ENCODE peak calls at places on chromosomes 12 and 14, in six cellular contexts. H, P, D, V, A and T are unnamed samples.

GRCh38 chr12:89351489-89352241 is 636 bp downstream of the DUSP6 start:
- DNase-seq in H (peak), P (peak), D (no peak), V (peak), A (no peak), T (no peak)

GRCh38 chr14:105065280-105066228 is at the start of gene GPR132:
- DNase-seq in H (peak), P (no peak), D (no peak), V (no peak), A (peak), T (peak)

GRCh38 chr12:113259499-113259953 is 38.3 kb downstream of the TPCN1 start:
- DNase-seq in H (peak), P (no peak), D (no peak), V (no peak), A (peak), T (peak)

GRCh38 chr12:83753882-83754281 is 1067.2 kb downstream of the TMTC2 start:
- DNase-seq in H (no peak), P (no peak), D (no peak), V (no peak), A (no peak), T (no peak)

GRCh38 chr14:45134051-45134958 is at the start of gene FKBP3:
- DNase-seq in H (peak), P (peak), D (peak), V (peak), A (peak), T (peak)

GRCh38 chr12:68334136-68334535 is 2.0 kb upstream of the MDM1 start:
- DNase-seq in H (no peak), P (no peak), D (peak), V (no peak), A (peak), T (peak)

GRCh38 chr12:127539499-127539898 is 727.5 kb upstream of the TMEM132C start:
- DNase-seq in H (no peak), P (no peak), D (no peak), V (no peak), A (no peak), T (no peak)

GRCh38 chr12:131676544-131676943 is 34.3 kb upstream of the SFSWAP start:
- DNase-seq in H (no peak), P (no peak), D (no peak), V (no peak), A (no peak), T (no peak)

GRCh38 chr12:113359939-113360748 is 1.8 kb downstream of the PLBD2 start:
- DNase-seq in H (peak), P (no peak), D (no peak), V (no peak), A (no peak), T (no peak)

GRCh38 chr12:74381968-74382367 is 155.7 kb upstream of the ATXN7L3B start:
- DNase-seq in H (no peak), P (no peak), D (no peak), V (no peak), A (no peak), T (no peak)

GRCh38 chr14:70448633-70449032 is 3.3 kb upstream of the ADAM21 start:
- DNase-seq in H (no peak), P (no peak), D (peak), V (no peak), A (peak), T (no peak)

GRCh38 chr12:122106891-122107660 is 28.5 kb downstream of the MLXIP start:
- DNase-seq in H (no peak), P (no peak), D (no peak), V (no peak), A (peak), T (peak)

GRCh38 chr12:49954863-49955830 is 4.6 kb downstream of the AQP2 start:
- DNase-seq in H (no peak), P (no peak), D (no peak), V (no peak), A (peak), T (no peak)

GRCh38 chr12:92544321-92544720 is 158.5 kb upstream of the PLEKHG7 start:
- DNase-seq in H (no peak), P (no peak), D (no peak), V (no peak), A (no peak), T (no peak)

GRCh38 chr12:58081488-58081887 is 140.1 kb downstream of the ATP23 start:
- DNase-seq in H (no peak), P (no peak), D (no peak), V (no peak), A (no peak), T (no peak)

GRCh38 chr12:1176191-1176590 is 185.2 kb downstream of the ERC1 start:
- DNase-seq in H (no peak), P (no peak), D (no peak), V (no peak), A (no peak), T (no peak)

GRCh38 chr12:52221912-52222457 is 11.1 kb upstream of the KRT7 start:
- DNase-seq in H (peak), P (peak), D (no peak), V (peak), A (peak), T (peak)

GRCh38 chr14:62711351-62712023 is 333.8 kb downstream of the KCNH5 start:
- DNase-seq in H (no peak), P (no peak), D (no peak), V (no peak), A (no peak), T (no peak)

GRCh38 chr14:99794156-99794780 is 1.1 kb downstream of the EML1 start:
- DNase-seq in H (no peak), P (no peak), D (no peak), V (no peak), A (no peak), T (no peak)

GRCh38 chr12:62658910-62659309 is 192.3 kb downstream of the MON2 start:
- DNase-seq in H (peak), P (no peak), D (no peak), V (peak), A (no peak), T (no peak)